ENCODE peak calls at places on chromosomes 5 and 9, in five cellular contexts. X is M059J; V is CD4-positive, alpha-beta T cell; Z is adipocyte; E is stimulated activated CD4-positive, alpha-beta T cell treated with anti-CD3 and anti-CD28 coated beads, TNF-alpha, amount 100 ng/mL, for 24 hours. K is an unnamed sample.

GRCh38 chr5:76403963-76404693 is 1.0 kb downstream of the IQGAP2 start:
- DNase-seq in X (no peak), V (peak), Z (no peak), E (peak), K (peak)

GRCh38 chr5:163503106-163504090 is 2.0 kb upstream of the MAT2B start:
- DNase-seq in X (peak), V (peak), Z (peak), E (no peak), K (no peak)

GRCh38 chr9:33024126-33024965 is 727 bp upstream of the DNAJA1 start:
- DNase-seq in X (peak), V (no peak), Z (peak), E (no peak), K (no peak)

GRCh38 chr5:128559300-128560297 is 21.6 kb upstream of the FBN2 start:
- DNase-seq in X (no peak), V (no peak), Z (peak), E (no peak), K (no peak)

GRCh38 chr9:72509053-72509452 is 12.4 kb upstream of the TMC1 start:
- DNase-seq in X (peak), V (no peak), Z (peak), E (no peak), K (no peak)

GRCh38 chr9:99579964-99580363 is 241.7 kb upstream of the NR4A3 start:
- DNase-seq in X (no peak), V (no peak), Z (peak), E (no peak), K (no peak)

GRCh38 chr5:42951169-42951846 is 88.8 kb downstream of the ANXA2R start:
- DNase-seq in X (peak), V (peak), Z (peak), E (peak), K (peak)

GRCh38 chr9:77752566-77752965 is 104.4 kb upstream of the GNA14 start:
- DNase-seq in X (peak), V (no peak), Z (peak), E (no peak), K (no peak)

GRCh38 chr9:22813520-22813919 is 366.9 kb downstream of the DMRTA1 start:
- DNase-seq in X (peak), V (no peak), Z (peak), E (no peak), K (no peak)

GRCh38 chr9:134180786-134181647 is 16.7 kb upstream of the RNU6ATAC start:
- DNase-seq in X (no peak), V (no peak), Z (no peak), E (no peak), K (no peak)

GRCh38 chr9:123724211-123724831 is 205.6 kb downstream of the DENND1A start:
- DNase-seq in X (peak), V (no peak), Z (peak), E (no peak), K (no peak)

K was measured in GM18507.